ENCODE peak calls at places on chromosome 22, in four cellular contexts. X, A, Y and B are unnamed samples.

GRCh38 chr22:43310311-43310710 is 32.9 kb downstream of the SCUBE1 start:
- DNase-seq in X (peak), A (no peak), Y (no peak), B (no peak)

GRCh38 chr22:32706149-32706548 is 95.4 kb upstream of the TIMP3 start:
- DNase-seq in X (no peak), A (no peak), Y (no peak), B (no peak)

GRCh38 chr22:36762687-36763260 is 13.1 kb downstream of the IFT27 start:
- DNase-seq in X (no peak), A (no peak), Y (no peak), B (no peak)

GRCh38 chr22:23036684-23037428 is 33.5 kb upstream of the GNAZ start:
- DNase-seq in X (peak), A (no peak), Y (peak), B (no peak)

GRCh38 chr22:17792289-17792688 is 18.0 kb upstream of the BID start:
- DNase-seq in X (peak), A (no peak), Y (no peak), B (peak)

GRCh38 chr22:46003271-46004091 is 26.5 kb upstream of the WNT7B start:
- DNase-seq in X (no peak), A (no peak), Y (no peak), B (no peak)

GRCh38 chr22:42841444-42841843 is 15.6 kb downstream of the ARFGAP3 start:
- DNase-seq in X (no peak), A (no peak), Y (no peak), B (no peak)

GRCh38 chr22:32571764-32572163 is 97.2 kb downstream of the FBXO7 start:
- DNase-seq in X (no peak), A (no peak), Y (no peak), B (no peak)

GRCh38 chr22:44402196-44403111 is 89.7 kb upstream of the SHISAL1 start:
- DNase-seq in X (no peak), A (no peak), Y (no peak), B (no peak)

GRCh38 chr22:17910561-17911311 is 113.6 kb downstream of the MICAL3 start:
- DNase-seq in X (peak), A (peak), Y (no peak), B (peak)

GRCh38 chr22:41524809-41525449 is 19.3 kb downstream of the POLR3H start:
- DNase-seq in X (no peak), A (no peak), Y (no peak), B (peak)

GRCh38 chr22:45197606-45198462 is 34.1 kb downstream of the NUP50 start:
- DNase-seq in X (no peak), A (no peak), Y (no peak), B (no peak)

GRCh38 chr22:50277761-50278160 is 7.6 kb upstream of the MAPK11 start:
- DNase-seq in X (no peak), A (no peak), Y (no peak), B (no peak)

GRCh38 chr22:37320726-37321286 is 38.5 kb downstream of the CYTH4 start:
- DNase-seq in X (no peak), A (no peak), Y (no peak), B (no peak)

GRCh38 chr22:23053912-23054530 is 16.3 kb upstream of the GNAZ start:
- DNase-seq in X (no peak), A (no peak), Y (no peak), B (peak)

GRCh38 chr22:36206255-36206654 is 4.6 kb upstream of the APOL4 start:
- DNase-seq in X (no peak), A (no peak), Y (no peak), B (no peak)

GRCh38 chr22:21978564-21979386 is 3.8 kb downstream of the TOP3B start:
- DNase-seq in X (no peak), A (no peak), Y (no peak), B (no peak)

GRCh38 chr22:24699861-24700260 is 74.7 kb downstream of the PIWIL3 start:
- DNase-seq in X (no peak), A (no peak), Y (no peak), B (no peak)

GRCh38 chr22:23286296-23286695 is 106.0 kb downstream of the BCR start:
- DNase-seq in X (peak), A (no peak), Y (no peak), B (no peak)

GRCh38 chr22:28341001-28341400 is 338.6 kb downstream of the TTC28 start:
- DNase-seq in X (no peak), A (no peak), Y (no peak), B (no peak)

GRCh38 chr22:16559056-16559955 is 33.3 kb downstream of the CCT8L2 start:
- DNase-seq in X (no peak), A (no peak), Y (no peak), B (no peak)

GRCh38 chr22:44893731-44894080 is 116.1 kb downstream of the PHF21B start:
- DNase-seq in X (no peak), A (no peak), Y (no peak), B (no peak)

GRCh38 chr22:41517172-41518047 is 26.9 kb downstream of the POLR3H start:
- DNase-seq in X (peak), A (peak), Y (peak), B (peak)

GRCh38 chr22:20442485-20443284 is 5.1 kb upstream of the SCARF2 start:
- DNase-seq in X (no peak), A (no peak), Y (no peak), B (no peak)
- TF ChIP-seq HMGXB4 in X (no peak), A (no peak), Y (no peak), B (no peak)

GRCh38 chr22:39185601-39186012 is 33.1 kb upstream of the CBX7 start:
- DNase-seq in X (no peak), A (no peak), Y (peak), B (no peak)
- TF ChIP-seq HMGXB4 in X (no peak), A (no peak), Y (peak), B (no peak)

DNA sequence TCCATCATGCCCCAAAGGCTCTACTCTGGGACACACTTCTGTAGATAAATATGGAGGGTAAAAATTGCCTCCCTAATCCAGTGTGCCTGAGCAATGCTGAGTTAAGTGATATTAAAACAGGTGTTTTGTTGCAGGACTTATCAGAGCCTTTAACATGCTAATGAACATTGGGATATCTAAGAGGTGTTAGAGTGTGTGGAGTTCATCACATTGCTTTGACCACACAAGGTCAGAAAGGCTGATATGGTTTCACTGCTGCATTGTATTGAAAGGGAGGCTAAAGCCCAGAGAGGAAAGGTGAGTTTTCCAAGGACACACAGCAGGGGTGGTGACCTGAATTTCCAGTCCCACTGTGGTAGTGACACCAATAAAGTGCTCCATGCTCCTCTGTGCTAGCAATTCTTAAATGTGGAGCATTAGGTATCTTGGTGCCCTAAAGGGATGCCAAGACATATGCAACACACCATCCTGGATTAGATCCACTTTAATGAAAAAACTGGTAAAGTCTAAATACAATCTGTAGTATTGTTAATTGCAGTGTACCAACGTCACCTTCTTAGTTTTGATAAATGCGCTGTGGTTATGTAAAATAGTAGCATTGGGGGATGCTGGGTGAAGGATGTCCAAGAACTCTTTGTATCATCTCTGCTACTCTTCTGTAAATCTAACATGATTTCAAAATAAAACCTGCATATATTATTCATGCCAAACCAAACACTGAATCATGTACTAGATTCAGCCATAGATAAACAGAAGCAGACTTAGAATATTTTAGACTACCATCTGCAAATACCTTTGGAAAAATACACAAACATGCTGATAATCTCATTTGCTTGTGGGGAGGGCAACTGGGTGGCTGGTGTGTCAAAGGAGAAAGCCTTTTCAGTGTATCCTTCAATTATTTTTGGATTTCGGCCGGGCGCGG is 45.8 kb downstream of the MIAT start:
- DNase-seq in X (no peak), A (no peak), Y (no peak), B (no peak)
- TF ChIP-seq HMGXB4 in X (no peak), A (no peak), Y (no peak), B (no peak)

DNA sequence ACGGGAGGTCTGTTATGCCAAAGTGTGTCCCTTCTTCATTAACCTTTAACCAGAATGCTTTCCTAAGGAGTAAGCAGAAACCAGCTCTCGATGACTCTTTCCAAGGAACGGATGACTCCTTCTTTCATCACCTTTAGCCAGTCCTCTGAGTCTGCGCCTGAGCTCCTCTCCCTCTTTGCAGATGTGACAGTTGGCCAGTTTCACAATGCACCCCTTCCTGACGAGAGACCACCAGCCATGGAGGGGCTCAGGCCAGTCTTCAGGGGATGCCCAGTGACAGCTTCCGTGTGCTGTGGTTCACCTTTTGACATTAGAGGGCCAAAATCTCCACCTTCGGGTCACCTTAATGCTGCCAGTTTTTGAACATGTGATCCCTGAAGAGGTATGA is 826.1 kb downstream of the TBC1D22A start:
- DNase-seq in X (no peak), A (no peak), Y (no peak), B (no peak)
- TF ChIP-seq HMGXB4 in X (no peak), A (no peak), Y (no peak), B (no peak)

DNA sequence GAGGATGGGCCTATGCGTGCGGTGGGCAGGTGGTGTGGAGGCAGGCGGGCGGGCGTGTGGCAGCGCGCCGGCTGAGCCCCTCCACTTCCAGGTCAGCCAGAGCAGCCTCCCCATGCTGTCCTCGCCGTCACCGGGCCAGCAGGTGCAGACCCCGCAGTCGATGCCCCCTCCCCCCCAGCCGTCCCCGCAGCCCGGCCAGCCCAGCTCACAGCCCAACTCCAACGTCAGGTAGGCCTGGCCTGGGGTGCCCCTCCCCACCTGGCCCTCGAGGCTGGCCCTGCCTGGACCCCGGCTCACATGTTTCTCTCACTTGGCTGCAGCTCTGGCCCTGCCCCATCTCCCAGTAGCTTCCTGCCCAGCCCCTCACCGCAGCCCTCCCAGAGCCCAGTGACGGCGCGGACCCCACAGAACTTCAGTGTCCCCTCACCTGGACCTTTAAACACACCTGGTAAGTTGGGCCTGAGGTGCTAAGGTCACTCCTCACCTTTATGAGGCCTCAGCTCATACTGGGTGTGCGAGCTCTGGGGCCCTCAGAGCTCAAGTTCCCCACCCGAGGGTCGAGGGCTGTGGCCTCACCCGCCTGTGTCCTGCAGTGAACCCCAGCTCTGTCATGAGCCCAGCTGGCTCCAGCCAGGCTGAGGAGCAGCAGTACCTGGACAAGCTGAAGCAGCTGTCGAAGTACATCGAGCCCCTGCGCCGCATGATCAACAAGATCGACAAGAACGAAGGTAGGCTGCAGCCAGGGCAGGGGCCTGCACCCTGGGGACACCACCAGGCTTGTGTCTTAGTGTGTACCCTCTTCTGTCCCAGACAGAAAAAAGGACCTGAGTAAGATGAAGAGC is 75.3 kb downstream of the MED15 start:
- DNase-seq in X (no peak), A (no peak), Y (no peak), B (no peak)
- TF ChIP-seq HMGXB4 in X (no peak), A (no peak), Y (no peak), B (no peak)

GRCh38 chr22:30307026-30307574 is 17.8 kb upstream of the CASTOR1 start:
- DNase-seq in X (no peak), A (no peak), Y (no peak), B (no peak)
- TF ChIP-seq HMGXB4 in X (no peak), A (no peak), Y (no peak), B (no peak)

GRCh38 chr22:48734359-48734758 is 1093.3 kb downstream of the BRD1 start:
- DNase-seq in X (no peak), A (no peak), Y (no peak), B (no peak)
- TF ChIP-seq HMGXB4 in X (no peak), A (no peak), Y (no peak), B (no peak)

DNA sequence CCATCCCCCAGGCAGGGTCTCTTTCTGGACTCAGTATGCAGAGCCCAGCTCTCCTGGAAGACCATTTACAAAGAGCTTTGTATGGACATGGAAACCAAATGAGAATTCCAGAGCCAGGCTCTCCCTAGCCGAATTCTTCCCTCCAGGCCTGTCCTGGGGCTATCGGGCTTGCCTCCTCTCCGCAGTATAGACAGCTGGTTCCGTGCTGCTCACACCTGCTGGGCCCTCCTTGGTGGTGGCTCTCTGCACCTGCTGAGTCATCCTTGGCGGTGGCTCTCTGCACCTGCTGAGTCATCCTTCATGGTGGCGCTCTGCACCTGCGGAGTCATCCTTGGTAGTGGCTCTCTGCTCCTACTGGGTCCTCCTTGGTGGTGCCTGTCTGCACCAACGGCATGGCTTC is 743.5 kb downstream of the BRD1 start:
- DNase-seq in X (no peak), A (no peak), Y (no peak), B (no peak)
- TF ChIP-seq HMGXB4 in X (no peak), A (no peak), Y (no peak), B (no peak)

GRCh38 chr22:26170795-26171194 is 1.5 kb downstream of the SEZ6L start:
- DNase-seq in X (peak), A (no peak), Y (no peak), B (peak)

GRCh38 chr22:26168934-26169311 is 339 bp upstream of the SEZ6L start:
- DNase-seq in X (no peak), A (no peak), Y (no peak), B (no peak)

GRCh38 chr22:26168199-26168915 is 905 bp upstream of the SEZ6L start:
- DNase-seq in X (no peak), A (no peak), Y (no peak), B (no peak)

GRCh38 chr22:26169312-26170111 is at the start of gene SEZ6L:
- DNase-seq in X (no peak), A (no peak), Y (no peak), B (peak)

GRCh38 chr22:26170112-26170492 is 840 bp downstream of the SEZ6L start:
- DNase-seq in X (no peak), A (no peak), Y (no peak), B (no peak)
- TF ChIP-seq HMGXB4 in X (no peak), A (no peak), Y (no peak), B (no peak)